ENCODE peak calls at places on chromosomes 3 and 15, in nine cellular contexts. X is effector memory CD8-positive, alpha-beta T cell; V is NCI-H1092 treated with DMSO at 0.1 percent for 48 hours; W is activated CD4-positive, alpha-beta T cell treated with anti-CD3 and anti-CD28 coated beads, Interleukin-2, amount 10 ng/mL, durations not matched to agents 7 days and 5 days; U is endothelial cell; J is T follicular helper cell; E is fibroblast of mammary gland; H is activated T-helper 1 cell treated with anti-CD3 and anti-CD28 coated beads, Interleukin-2, amount 50 U/mL, for 16 hours; B is Right ventricle myocardium superior. I is an unnamed sample.

GRCh38 chr15:101425787-101426365 is 63.6 kb downstream of the PCSK6 start:
- DNase-seq in U (no peak), E (no peak), H (no peak), X (no peak), J (no peak), V (no peak), B (no peak), W (no peak), I (no peak)

GRCh38 chr3:120280566-120280965 is 4.5 kb downstream of the GPR156 start:
- DNase-seq in J (no peak), U (no peak), W (no peak), E (no peak), H (no peak), X (no peak), V (no peak), B (no peak), I (no peak)

GRCh38 chr15:32941823-32942222 is 224.0 kb downstream of the GREM1 start:
- DNase-seq in X (no peak), E (no peak), B (no peak), J (no peak), U (no peak), W (no peak), V (no peak), H (no peak), I (no peak)

GRCh38 chr3:171566803-171567422 is 106.7 kb upstream of the TNIK start:
- DNase-seq in J (no peak), X (peak; percentile 10), U (no peak), E (peak; percentile 57), V (peak; percentile 22), H (no peak), B (no peak), W (peak; percentile 34), I (peak; percentile 45)

GRCh38 chr3:41137686-41138111 is 61.6 kb upstream of the CTNNB1 start:
- DNase-seq in H (no peak), V (no peak), E (no peak), B (no peak), W (no peak), U (no peak), J (no peak), X (no peak), I (no peak)

GRCh38 chr3:79175870-79176269 is 591.9 kb downstream of the ROBO1 start:
- DNase-seq in J (no peak), U (no peak), V (no peak), H (no peak), B (no peak), W (no peak), E (peak; percentile 10), X (no peak), I (no peak)

GRCh38 chr3:189771842-189772494 is 140.8 kb downstream of the TP63 start:
- DNase-seq in J (no peak), H (no peak), B (no peak), X (no peak), E (peak; percentile 2), W (no peak), U (no peak), V (no peak), I (no peak)

GRCh38 chr15:80179025-80179759 is 26.4 kb downstream of the FAH start:
- DNase-seq in V (no peak), U (no peak), B (no peak), H (no peak), W (no peak), E (peak; percentile 97), X (no peak), J (no peak), I (no peak)

GRCh38 chr3:64255941-64256340 is 30.7 kb upstream of the PRICKLE2 start:
- DNase-seq in U (no peak), V (no peak), J (no peak), H (no peak), E (no peak), X (no peak), B (no peak), W (no peak), I (no peak)

GRCh38 chr3:45612918-45613602 is 18.5 kb downstream of the LIMD1 start:
- DNase-seq in J (no peak), B (peak; percentile 2), U (no peak), X (no peak), H (no peak), E (peak; percentile 40), W (no peak), V (no peak), I (no peak)

GRCh38 chr3:16203671-16204629 is 29.5 kb downstream of the GALNT15 start:
- DNase-seq in J (no peak), E (no peak), V (no peak), H (no peak), X (no peak), B (no peak), W (no peak), U (no peak), I (no peak)

GRCh38 chr3:148789156-148789555 is 38.5 kb upstream of the CPB1 start:
- DNase-seq in V (no peak), U (no peak), H (no peak), B (no peak), X (no peak), W (no peak), J (no peak), E (peak; percentile 85), I (no peak)

GRCh38 chr3:128493221-128494151 is 485 bp upstream of the GATA2 start:
- DNase-seq in B (peak; percentile 21), E (no peak), V (no peak), H (no peak), U (no peak), X (no peak), W (no peak), J (no peak), I (no peak)

GRCh38 chr3:36362216-36362615 is 18.1 kb upstream of the STAC start:
- DNase-seq in E (peak; percentile 35), B (no peak), U (no peak), W (no peak), J (no peak), V (no peak), X (no peak), H (no peak), I (no peak)